ENCODE peak calls at places on chromosomes 7 and 10, in ten cellular contexts. P is HCT116; K is AG10803; B is CD8-positive, alpha-beta T cell; U is IMR-90; T is tibial artery; W is testis; O is ovary; Z is foreskin fibroblast; F is fibroblast of pulmonary artery. I is an unnamed sample.

GRCh38 chr10:124518366-124518765 is 56.7 kb downstream of the LHPP start:
- DNase-seq in P (no peak), K (no peak), B (no peak), U (no peak), T (no peak), W (no peak), O (no peak), Z (no peak), F (no peak), I (no peak)

GRCh38 chr10:35352508-35352907 is 16.2 kb downstream of the CCNY start:
- DNase-seq in P (no peak), K (no peak), B (no peak), U (no peak), T (no peak), W (no peak), O (no peak), Z (no peak), F (no peak), I (no peak)

GRCh38 chr7:116834815-116835533 is 27.4 kb upstream of the CAPZA2 start:
- DNase-seq in P (no peak), K (peak), B (no peak), U (peak), T (no peak), W (peak), O (no peak), Z (peak), F (peak), I (no peak)

GRCh38 chr7:152523916-152524315 is 88.1 kb upstream of the KMT2C start:
- DNase-seq in P (no peak), K (no peak), B (no peak), U (no peak), T (no peak), W (no peak), O (no peak), Z (no peak), F (no peak), I (no peak)

GRCh38 chr10:66405566-66405965 is 520.3 kb upstream of the LRRTM3 start:
- DNase-seq in P (no peak), K (no peak), B (no peak), U (no peak), T (no peak), W (no peak), O (no peak), Z (no peak), F (no peak), I (no peak)

GRCh38 chr10:119176166-119176565 is 2.4 kb downstream of the PRDX3 start:
- DNase-seq in P (no peak), K (peak), B (no peak), U (no peak), T (no peak), W (no peak), O (no peak), Z (no peak), F (no peak), I (no peak)

GRCh38 chr7:114949227-114949626 is 27.3 kb downstream of the MDFIC start:
- DNase-seq in P (no peak), K (peak), B (no peak), U (no peak), T (no peak), W (no peak), O (no peak), Z (no peak), F (no peak), I (peak)

GRCh38 chr7:20016669-20017068 is 200.5 kb downstream of the MACC1 start:
- DNase-seq in P (no peak), K (no peak), B (no peak), U (no peak), T (no peak), W (no peak), O (no peak), Z (no peak), F (no peak), I (no peak)

GRCh38 chr7:124263232-124263827 is 230.5 kb upstream of the TMEM229A start:
- DNase-seq in P (peak), K (peak), B (no peak), U (peak), T (no peak), W (no peak), O (no peak), Z (no peak), F (peak), I (no peak)

GRCh38 chr7:27395626-27396025 is 153.0 kb downstream of the EVX1 start:
- DNase-seq in P (no peak), K (no peak), B (no peak), U (no peak), T (no peak), W (no peak), O (no peak), Z (no peak), F (no peak), I (no peak)

GRCh38 chr10:128070721-128071416 is 55.4 kb downstream of the MKI67 start:
- DNase-seq in P (no peak), K (no peak), B (no peak), U (no peak), T (no peak), W (no peak), O (no peak), Z (no peak), F (no peak), I (no peak)

GRCh38 chr10:103578782-103579382 is 85.4 kb downstream of the NEURL1 start:
- DNase-seq in P (no peak), K (no peak), B (no peak), U (no peak), T (no peak), W (no peak), O (no peak), Z (no peak), F (no peak), I (no peak)

GRCh38 chr7:25949672-25950487 is 202.1 kb upstream of the NFE2L3 start:
- DNase-seq in P (no peak), K (no peak), B (no peak), U (no peak), T (no peak), W (peak), O (peak), Z (no peak), F (no peak), I (no peak)

GRCh38 chr10:125407000-125407502 is 246.7 kb upstream of the CTBP2 start:
- DNase-seq in P (peak), K (peak), B (no peak), U (peak), T (no peak), W (no peak), O (no peak), Z (peak), F (no peak), I (no peak)

GRCh38 chr7:45923290-45923689 is 2.2 kb upstream of the IGFBP3 start:
- DNase-seq in P (no peak), K (peak), B (peak), U (peak), T (peak), W (peak), O (peak), Z (peak), F (peak), I (peak)

GRCh38 chr7:43462836-43463235 is 120.1 kb upstream of the STK17A start:
- DNase-seq in P (no peak), K (peak), B (no peak), U (no peak), T (peak), W (no peak), O (no peak), Z (peak), F (no peak), I (no peak)

GRCh38 chr7:8638076-8638475 is 204.7 kb downstream of the NXPH1 start:
- DNase-seq in P (no peak), K (no peak), B (no peak), U (no peak), T (no peak), W (no peak), O (no peak), Z (no peak), F (no peak), I (peak)

GRCh38 chr10:131920693-131921092 is 19.9 kb downstream of the PPP2R2D start:
- DNase-seq in P (no peak), K (no peak), B (no peak), U (no peak), T (no peak), W (no peak), O (no peak), Z (no peak), F (no peak), I (no peak)

GRCh38 chr10:60384708-60385398 is 4.8 kb downstream of the ANK3 start:
- DNase-seq in P (peak), K (peak), B (no peak), U (peak), T (no peak), W (no peak), O (no peak), Z (peak), F (peak), I (peak)

GRCh38 chr7:19749658-19750057 is 23.8 kb downstream of the TMEM196 start:
- DNase-seq in P (no peak), K (peak), B (no peak), U (no peak), T (no peak), W (no peak), O (no peak), Z (no peak), F (peak), I (no peak)

GRCh38 chr7:157358753-157359096 is 21.9 kb downstream of the DNAJB6 start:
- DNase-seq in P (no peak), K (no peak), B (no peak), U (no peak), T (no peak), W (no peak), O (no peak), Z (no peak), F (no peak), I (no peak)

DNA sequence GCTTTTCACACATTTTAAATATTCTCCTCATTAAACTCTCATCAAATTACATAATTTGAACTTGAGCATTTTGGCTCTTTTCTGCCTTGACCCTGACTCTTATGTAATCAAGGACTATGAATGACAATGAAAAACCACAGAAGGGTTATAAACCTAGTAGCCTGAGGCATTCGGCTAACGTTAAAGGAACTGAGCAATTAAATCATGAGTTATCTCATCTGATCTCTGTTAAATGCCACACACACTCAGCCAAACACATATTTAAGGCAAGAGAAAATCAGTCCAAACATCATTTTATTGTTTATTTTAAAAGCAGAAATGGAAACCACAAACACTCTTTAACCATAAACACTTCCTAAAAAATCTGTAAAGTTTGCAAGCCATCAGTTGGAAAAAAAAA is 204.3 kb downstream of the DGKI start:
- DNase-seq in P (no peak), K (peak), B (no peak), U (peak), T (no peak), W (no peak), O (no peak), Z (peak), F (no peak), I (peak)
- TF ChIP-seq CTCF in P (no peak), K (no peak), B (no peak), U (no peak), T (no peak), W (no peak), O (no peak), Z (no peak), F (no peak), I (no peak)

DNA sequence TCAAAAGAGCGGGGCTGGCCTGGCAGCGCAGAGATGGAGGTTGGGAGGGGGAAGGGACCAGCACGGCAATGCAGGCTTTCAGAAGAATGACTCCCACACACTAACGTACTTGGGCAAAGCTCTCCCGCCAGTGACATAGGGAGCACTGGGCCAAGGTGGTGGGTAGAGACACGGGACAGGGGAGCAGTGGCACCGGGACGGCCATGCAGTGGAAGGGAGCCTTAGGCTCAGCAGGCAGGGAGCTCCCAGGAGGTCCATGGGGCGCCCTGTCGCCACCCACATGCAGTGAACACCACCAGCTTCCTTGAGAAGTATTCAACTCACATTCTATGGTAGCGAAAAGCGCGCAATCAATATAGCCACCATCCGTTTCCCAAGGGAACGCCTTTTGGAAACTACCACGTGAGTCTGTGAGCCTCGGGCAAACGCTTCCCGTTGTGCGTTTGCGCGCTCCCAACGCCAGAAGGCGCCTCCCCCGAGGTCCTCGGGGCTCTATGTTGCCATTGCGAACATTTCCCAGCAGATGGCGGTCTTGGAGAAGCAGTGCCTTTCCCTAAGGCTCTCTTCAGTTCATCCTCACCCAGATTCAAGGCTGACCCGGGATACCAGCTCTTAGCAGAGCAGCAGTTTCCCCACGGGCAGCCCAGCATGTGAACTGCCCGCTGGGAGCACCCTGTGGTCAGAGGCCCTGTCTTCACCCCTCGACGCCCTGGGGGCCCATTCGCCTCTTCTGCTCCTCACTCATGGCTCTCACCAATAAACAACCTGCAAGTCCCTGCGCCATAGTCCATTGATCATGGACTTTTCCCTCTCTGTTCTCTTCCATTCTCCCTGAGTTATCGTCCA is 16.4 kb upstream of the OPALIN start:
- DNase-seq in P (peak), K (peak), B (peak), U (peak), T (peak), W (peak), O (peak), Z (peak), F (peak), I (peak)
- H3K4me3 ChIP-seq in P (peak), K (peak), B (peak), U (peak), T (peak), W (peak), O (peak), Z (peak), F (peak), I (peak)

GRCh38 chr7:140384894-140385650 is 13.3 kb downstream of the SLC37A3 start:
- DNase-seq in P (no peak), K (no peak), B (no peak), U (peak), T (no peak), W (no peak), O (no peak), Z (no peak), F (no peak), I (no peak)
- TF ChIP-seq CTCF in P (no peak), K (no peak), B (no peak), U (no peak), T (no peak), W (no peak), O (no peak), Z (no peak), F (no peak), I (no peak)

GRCh38 chr10:621500-621899 is 68.0 kb downstream of the DIP2C start:
- DNase-seq in P (no peak), K (no peak), B (no peak), U (no peak), T (no peak), W (no peak), O (no peak), Z (no peak), F (no peak), I (no peak)
- H3K4me3 ChIP-seq in P (no peak), K (no peak), B (no peak), U (no peak), T (no peak), W (no peak), O (no peak), Z (no peak), F (no peak), I (no peak)

GRCh38 chr7:90309872-90310271 is 11.2 kb downstream of the FAM237B start:
- DNase-seq in P (no peak), K (no peak), B (no peak), U (no peak), T (no peak), W (no peak), O (no peak), Z (no peak), F (no peak), I (no peak)
- TF ChIP-seq CTCF in P (no peak), K (no peak), B (no peak), U (no peak), T (no peak), W (no peak), O (no peak), Z (no peak), F (no peak), I (no peak)

GRCh38 chr7:140479062-140479738 is at the start of gene MKRN1:
- DNase-seq in P (peak), K (peak), B (peak), U (peak), T (peak), W (peak), O (peak), Z (peak), F (peak), I (peak)

GRCh38 chr7:140475747-140476333 is 3.5 kb downstream of the MKRN1 start:
- DNase-seq in P (peak), K (peak), B (peak), U (peak), T (no peak), W (peak), O (no peak), Z (peak), F (peak), I (no peak)

GRCh38 chr7:140479739-140480084 is 407 bp upstream of the MKRN1 start:
- DNase-seq in P (no peak), K (no peak), B (no peak), U (no peak), T (no peak), W (no peak), O (no peak), Z (no peak), F (no peak), I (no peak)

GRCh38 chr7:140478361-140479061 is 794 bp downstream of the MKRN1 start:
- DNase-seq in P (no peak), K (peak), B (peak), U (peak), T (peak), W (peak), O (peak), Z (peak), F (peak), I (no peak)

GRCh38 chr7:140476698-140477261 is 2.5 kb downstream of the MKRN1 start:
- DNase-seq in P (no peak), K (no peak), B (no peak), U (no peak), T (no peak), W (no peak), O (no peak), Z (no peak), F (no peak), I (no peak)
- H3K4me3 ChIP-seq in P (no peak), K (no peak), B (peak), U (no peak), T (no peak), W (no peak), O (peak), Z (no peak), F (peak), I (no peak)

GRCh38 chr7:33743594-33743993 is 161.7 kb upstream of the BMPER start:
- DNase-seq in P (no peak), K (peak), B (no peak), U (peak), T (no peak), W (no peak), O (no peak), Z (peak), F (peak), I (no peak)

GRCh38 chr7:33745934-33746333 is 159.4 kb upstream of the BMPER start:
- DNase-seq in P (no peak), K (peak), B (no peak), U (peak), T (no peak), W (no peak), O (no peak), Z (no peak), F (peak), I (no peak)

GRCh38 chr7:33742521-33742920 is 162.8 kb upstream of the BMPER start:
- DNase-seq in P (no peak), K (no peak), B (no peak), U (no peak), T (no peak), W (no peak), O (no peak), Z (no peak), F (peak), I (no peak)

GRCh38 chr7:33742999-33743587 is 162.2 kb upstream of the BMPER start:
- DNase-seq in P (no peak), K (no peak), B (no peak), U (no peak), T (no peak), W (no peak), O (no peak), Z (no peak), F (no peak), I (no peak)

DNA sequence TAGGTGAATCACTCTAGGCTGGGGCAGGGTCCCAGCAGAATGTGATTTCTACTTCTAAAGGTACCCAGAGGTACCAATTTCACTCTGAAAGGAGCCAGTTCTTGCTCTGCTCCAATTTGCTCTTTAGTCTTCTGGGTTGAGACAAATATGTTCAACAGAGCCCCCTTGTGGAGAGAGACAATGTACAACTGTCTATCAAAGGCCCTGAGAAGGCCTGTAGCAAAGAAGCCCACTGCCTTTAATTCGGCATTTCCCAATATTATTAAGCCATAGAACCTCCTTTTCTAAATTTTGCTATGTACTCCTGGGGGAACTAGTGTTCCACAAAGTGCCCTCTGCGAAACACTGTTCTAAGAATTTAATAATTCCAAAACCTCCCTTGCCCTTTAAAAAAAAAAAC is 161.0 kb upstream of the BMPER start:
- DNase-seq in P (peak), K (no peak), B (no peak), U (peak), T (no peak), W (peak), O (no peak), Z (no peak), F (peak), I (no peak)
- TF ChIP-seq CTCF in P (peak), K (peak), B (no peak), U (no peak), T (peak), W (no peak), O (no peak), Z (no peak), F (peak), I (peak)

DNA sequence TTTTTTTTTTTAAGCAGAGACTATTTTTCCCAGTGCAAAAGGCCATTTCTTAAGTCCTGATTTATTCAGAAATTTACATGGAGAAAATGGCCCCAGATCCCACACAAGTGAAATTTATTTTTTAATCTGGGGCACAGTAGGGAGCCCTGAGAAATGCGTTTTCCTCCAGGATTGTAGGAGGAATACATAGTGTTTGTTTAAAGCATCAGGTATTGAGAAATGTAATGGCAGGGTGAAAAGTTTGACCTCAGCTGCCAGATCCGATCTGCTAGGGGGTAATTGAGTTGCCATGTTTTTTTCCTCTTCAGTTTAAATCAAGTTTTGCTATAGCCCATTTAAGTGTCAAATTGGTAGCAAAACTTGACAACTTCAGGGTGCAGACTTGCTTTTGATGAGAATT is 110.0 kb downstream of the LRMDA start:
- DNase-seq in P (no peak), K (no peak), B (no peak), U (no peak), T (no peak), W (no peak), O (no peak), Z (no peak), F (no peak), I (no peak)
- H3K4me3 ChIP-seq in P (no peak), K (no peak), B (no peak), U (no peak), T (no peak), W (no peak), O (no peak), Z (no peak), F (no peak), I (no peak)

GRCh38 chr7:154789404-154789803 is 213.5 kb downstream of the PAXIP1 start:
- DNase-seq in P (peak), K (no peak), B (no peak), U (no peak), T (no peak), W (peak), O (no peak), Z (no peak), F (no peak), I (no peak)
- TF ChIP-seq CTCF in P (peak), K (no peak), B (no peak), U (no peak), T (no peak), W (no peak), O (no peak), Z (no peak), F (no peak), I (peak)

GRCh38 chr10:79273603-79274002 is 73.7 kb upstream of the PPIF start:
- DNase-seq in P (no peak), K (no peak), B (no peak), U (no peak), T (no peak), W (no peak), O (peak), Z (no peak), F (no peak), I (no peak)
- H3K4me3 ChIP-seq in P (no peak), K (no peak), B (no peak), U (no peak), T (no peak), W (no peak), O (no peak), Z (no peak), F (no peak), I (no peak)